ENCODE peak calls at places on chromosomes 1 and 21, in six cellular contexts. G is mammary epithelial cell, O is psoas muscle, H is fibroblast of lung, L is brain microvascular endothelial cell, W is body of pancreas. C is an unnamed sample.

GRCh38 chr1:12161662-12162458 is 4.9 kb upstream of the TNFRSF1B start:
- DNase-seq in O (peak), W (peak), L (peak), G (peak), H (peak), C (peak)

GRCh38 chr1:86322241-86322640 is 73.9 kb downstream of the ODF2L start:
- DNase-seq in W (no peak), G (no peak), O (no peak), L (no peak), H (no peak), C (no peak)

GRCh38 chr1:38686306-38687255 is 173.0 kb downstream of the RRAGC start:
- DNase-seq in L (no peak), O (no peak), G (no peak), H (no peak), W (no peak), C (no peak)

GRCh38 chr1:68319907-68320306 is 87.6 kb upstream of the WLS start:
- DNase-seq in H (no peak), L (no peak), W (no peak), G (no peak), O (no peak), C (no peak)

GRCh38 chr1:29362116-29362515 is 125.8 kb downstream of the PTPRU start:
- DNase-seq in G (no peak), H (no peak), W (no peak), L (no peak), O (no peak), C (no peak)

GRCh38 chr1:46133946-46134345 is 1.5 kb upstream of the PIK3R3 start:
- DNase-seq in L (no peak), O (no peak), H (no peak), G (no peak), W (no peak), C (no peak)

GRCh38 chr1:201636065-201636464 is 97.1 kb downstream of the NAV1 start:
- DNase-seq in G (no peak), W (no peak), H (no peak), L (no peak), O (no peak), C (no peak)

GRCh38 chr1:2271841-2272655 is 43.9 kb downstream of the SKI start:
- DNase-seq in G (no peak), H (no peak), L (no peak), W (no peak), O (peak), C (no peak)

GRCh38 chr1:78340006-78340405 is 150.8 kb upstream of the PTGFR start:
- DNase-seq in G (peak), H (peak), O (no peak), L (peak), W (no peak), C (peak)

GRCh38 chr1:169321539-169321938 is 46.1 kb downstream of the NME7 start:
- DNase-seq in H (peak), L (no peak), O (no peak), W (no peak), G (peak), C (peak)

GRCh38 chr1:21651214-21652042 is 17.7 kb downstream of the RAP1GAP start:
- DNase-seq in L (no peak), H (no peak), W (no peak), O (no peak), G (peak), C (peak)

GRCh38 chr1:198253668-198254067 is 96.9 kb downstream of the NEK7 start:
- DNase-seq in W (no peak), G (peak), H (peak), L (peak), O (no peak), C (peak)

GRCh38 chr1:50488876-50489275 is 65.6 kb upstream of the DMRTA2 start:
- DNase-seq in L (no peak), W (no peak), H (no peak), O (no peak), G (no peak), C (no peak)

GRCh38 chr1:37149296-37149695 is 115.0 kb upstream of the GRIK3 start:
- DNase-seq in O (no peak), W (no peak), H (no peak), L (no peak), G (no peak), C (no peak)

GRCh38 chr1:184866991-184867788 is 107.1 kb downstream of the NIBAN1 start:
- DNase-seq in G (peak), W (peak), H (peak), L (peak), O (no peak), C (peak)

GRCh38 chr1:113233441-113233840 is 156.9 kb upstream of the MAGI3 start:
- DNase-seq in H (no peak), O (no peak), L (no peak), G (no peak), W (no peak), C (no peak)

GRCh38 chr1:94953107-94953506 is 26.2 kb upstream of the CNN3 start:
- DNase-seq in G (no peak), O (no peak), H (no peak), L (no peak), W (no peak), C (no peak)

GRCh38 chr1:198890531-198890930 is 251.7 kb downstream of the PTPRC start:
- DNase-seq in H (peak), G (no peak), W (no peak), O (no peak), L (peak), C (peak)

GRCh38 chr1:8879348-8880067 is 1.0 kb upstream of the ENO1 start:
- DNase-seq in W (no peak), G (no peak), L (no peak), O (no peak), H (no peak), C (no peak)

GRCh38 chr1:58844176-58844575 is 60.3 kb upstream of the JUN start:
- DNase-seq in W (no peak), O (no peak), G (no peak), L (no peak), H (peak), C (no peak)

GRCh38 chr1:225735252-225736149 is 42.1 kb upstream of the SRP9 start:
- DNase-seq in O (peak), H (peak), L (peak), G (peak), W (peak), C (peak)

GRCh38 chr1:117534995-117535467 is 70.8 kb upstream of the TENT5C start:
- DNase-seq in O (no peak), G (peak), H (peak), L (peak), W (peak), C (peak)

GRCh38 chr1:202085682-202086373 is 36.9 kb upstream of the GPR37L1 start:
- DNase-seq in W (peak), G (no peak), H (peak), L (no peak), O (no peak), C (no peak)

GRCh38 chr21:42381347-42381984 is 14.4 kb downstream of the TMPRSS3 start:
- DNase-seq in H (peak), O (no peak), G (peak), W (peak), L (peak), C (peak)

GRCh38 chr1:39321979-39322378 is 117.5 kb downstream of the MACF1 start:
- DNase-seq in L (no peak), G (no peak), O (no peak), H (no peak), W (no peak), C (no peak)

GRCh38 chr1:232635279-232635678 is 5.3 kb upstream of the SIPA1L2 start:
- DNase-seq in G (no peak), L (no peak), W (no peak), O (no peak), H (no peak), C (no peak)

GRCh38 chr1:232636799-232637198 is 6.9 kb upstream of the SIPA1L2 start:
- DNase-seq in O (no peak), W (no peak), H (no peak), G (no peak), L (no peak), C (no peak)

GRCh38 chr1:232630894-232631195 is 912 bp upstream of the SIPA1L2 start:
- DNase-seq in W (no peak), G (no peak), L (no peak), H (no peak), O (no peak), C (no peak)

GRCh38 chr1:232635778-232636356 is 5.9 kb upstream of the SIPA1L2 start:
- DNase-seq in G (peak), H (peak), L (no peak), O (no peak), W (no peak), C (peak)

DNA sequence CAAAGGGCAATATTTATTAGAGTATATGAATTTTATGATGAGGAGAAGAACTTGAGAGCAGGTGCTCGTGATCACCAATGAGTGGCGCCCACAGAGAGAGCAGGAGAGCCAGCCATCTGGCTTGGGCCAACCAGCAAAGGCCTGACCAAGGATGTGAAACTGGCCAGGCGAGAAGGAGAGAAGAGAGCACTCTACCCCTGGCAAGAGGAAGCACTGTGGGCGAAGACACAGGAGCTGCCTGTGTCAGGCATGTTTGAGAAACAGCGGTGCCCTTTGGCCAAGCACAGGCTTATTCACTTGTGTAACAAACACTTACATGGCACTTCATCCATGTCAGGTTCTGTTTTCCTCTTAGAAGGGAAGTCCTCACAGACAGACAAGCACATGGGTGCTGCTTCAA is 4.2 kb upstream of the SIPA1L2 start:
- DNase-seq in O (peak), L (no peak), G (no peak), H (no peak), W (peak), C (no peak)
- TF ChIP-seq CTCF in O (no peak), L (no peak), G (no peak), H (no peak), W (no peak), C (no peak)

GRCh38 chr1:119275145-119275929 is 93.2 kb upstream of the HAO2 start:
- DNase-seq in W (peak), G (peak), L (peak), H (peak), O (no peak), C (peak)

GRCh38 chr1:119279441-119280415 is 88.9 kb upstream of the HAO2 start:
- DNase-seq in O (no peak), W (no peak), L (peak), H (peak), G (peak), C (peak)

GRCh38 chr1:119275930-119276215 is 92.7 kb upstream of the HAO2 start:
- DNase-seq in L (no peak), O (no peak), H (no peak), G (no peak), W (no peak), C (no peak)

GRCh38 chr1:119276558-119276957 is 92.0 kb upstream of the HAO2 start:
- DNase-seq in L (no peak), G (peak), H (no peak), W (no peak), O (no peak), C (peak)
- TF ChIP-seq CTCF in L (no peak), G (peak), H (no peak), W (no peak), O (no peak), C (peak)

GRCh38 chr1:231091853-231092301 is 51.8 kb upstream of the FAM89A start:
- DNase-seq in H (peak), L (peak), G (peak), W (peak), O (no peak), C (peak)

GRCh38 chr1:231094421-231094820 is 54.4 kb upstream of the FAM89A start:
- DNase-seq in H (no peak), L (no peak), O (no peak), W (no peak), G (no peak), C (no peak)

GRCh38 chr1:231092380-231092779 is 52.3 kb upstream of the FAM89A start:
- DNase-seq in O (no peak), L (no peak), G (no peak), W (no peak), H (no peak), C (no peak)

GRCh38 chr1:231091415-231091814 is 51.4 kb upstream of the FAM89A start:
- DNase-seq in H (no peak), G (no peak), W (no peak), L (no peak), O (no peak), C (no peak)

GRCh38 chr1:231093158-231093922 is 53.3 kb upstream of the FAM89A start:
- DNase-seq in O (no peak), W (no peak), H (peak), G (no peak), L (no peak), C (no peak)
- TF ChIP-seq CTCF in O (no peak), W (no peak), H (peak), G (no peak), L (peak), C (no peak)

DNA sequence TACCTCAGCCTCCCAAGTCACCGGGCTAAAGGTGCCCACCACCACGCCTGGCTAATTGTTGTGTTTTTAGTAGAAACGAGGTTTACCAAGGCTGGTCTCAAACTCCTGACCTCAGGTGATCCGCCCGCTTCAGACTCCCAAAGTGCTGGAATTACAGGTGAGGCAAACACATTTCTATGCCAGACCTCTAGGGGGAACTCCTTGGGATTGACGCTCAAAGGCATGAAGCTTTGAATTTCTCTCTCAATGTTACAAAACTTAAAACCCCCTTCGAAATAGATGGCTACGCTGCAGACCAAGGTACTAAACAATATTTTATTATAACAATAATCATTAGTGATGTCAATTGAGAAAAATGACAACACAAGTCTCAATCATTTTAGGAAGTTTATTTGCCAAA is 330.0 kb downstream of the SETD4 start:
- DNase-seq in O (no peak), G (no peak), H (no peak), W (no peak), L (no peak), C (no peak)
- TF ChIP-seq CTCF in O (no peak), G (no peak), H (no peak), W (no peak), L (no peak), C (no peak)

GRCh38 chr1:154151311-154151710 is 3.6 kb downstream of the NUP210L start:
- DNase-seq in O (no peak), H (peak), G (no peak), L (no peak), W (no peak), C (peak)

GRCh38 chr1:154148787-154149186 is 6.1 kb downstream of the NUP210L start:
- DNase-seq in G (no peak), O (no peak), H (no peak), L (no peak), W (no peak), C (no peak)

GRCh38 chr1:154142358-154142757 is 12.5 kb downstream of the NUP210L start:
- DNase-seq in H (no peak), W (no peak), L (no peak), G (no peak), O (no peak), C (no peak)

GRCh38 chr1:154141240-154141639 is 13.6 kb downstream of the NUP210L start:
- DNase-seq in O (no peak), W (no peak), H (no peak), G (no peak), L (no peak), C (no peak)

DNA sequence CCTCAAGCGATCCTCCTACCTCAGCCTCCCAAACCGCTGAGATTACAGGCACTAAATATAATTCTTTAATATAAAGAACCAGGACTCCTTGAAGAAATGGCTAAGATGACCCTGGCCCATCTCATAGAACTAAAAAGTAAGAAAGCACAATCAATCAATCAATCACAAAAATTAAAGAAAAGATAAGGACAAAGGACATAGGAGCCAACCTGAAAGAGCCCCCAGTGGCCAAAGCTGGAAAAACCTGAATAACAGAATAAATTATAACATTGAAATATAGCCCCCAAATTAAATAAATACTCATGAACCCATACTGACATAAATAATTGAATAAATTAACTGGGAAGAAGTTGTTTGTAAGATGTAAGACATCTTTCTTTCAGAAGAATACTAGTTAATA is 8.9 kb downstream of the NUP210L start:
- DNase-seq in L (no peak), H (no peak), O (no peak), W (no peak), G (no peak), C (peak)
- TF ChIP-seq CTCF in L (peak), H (peak), O (peak), W (peak), G (peak), C (no peak)

GRCh38 chr1:34396042-34396441 is 219.3 kb downstream of the C1orf94 start:
- DNase-seq in H (no peak), G (no peak), W (no peak), O (no peak), L (no peak), C (no peak)

GRCh38 chr1:34400690-34401089 is 224.0 kb downstream of the C1orf94 start:
- DNase-seq in H (no peak), O (no peak), W (no peak), G (no peak), L (no peak), C (no peak)

GRCh38 chr1:34398205-34398915 is 221.7 kb downstream of the C1orf94 start:
- DNase-seq in L (no peak), O (no peak), H (no peak), W (no peak), G (no peak), C (no peak)

GRCh38 chr1:34403156-34403555 is 226.4 kb downstream of the C1orf94 start:
- DNase-seq in H (no peak), L (no peak), W (no peak), G (no peak), O (no peak), C (no peak)

DNA sequence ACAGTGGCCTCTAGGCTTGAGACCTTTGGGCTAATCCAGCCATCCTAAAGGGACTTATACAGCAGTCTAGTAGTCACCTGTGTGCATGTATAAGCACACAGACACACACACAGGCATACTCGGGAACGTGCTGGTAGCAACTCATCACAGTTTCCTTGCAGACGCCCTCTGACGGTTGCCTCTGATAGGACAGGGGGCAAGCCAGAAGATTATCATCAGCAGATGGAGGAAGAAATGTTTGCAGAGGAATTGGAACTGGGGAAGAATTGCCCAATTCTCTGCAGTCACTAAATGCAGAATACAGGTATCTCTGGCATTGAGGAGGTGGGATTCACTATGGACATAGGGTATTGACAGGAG is 222.2 kb downstream of the C1orf94 start:
- DNase-seq in H (no peak), L (no peak), G (no peak), W (no peak), O (no peak), C (no peak)
- TF ChIP-seq CTCF in H (no peak), L (no peak), G (no peak), W (no peak), O (no peak), C (no peak)

DNA sequence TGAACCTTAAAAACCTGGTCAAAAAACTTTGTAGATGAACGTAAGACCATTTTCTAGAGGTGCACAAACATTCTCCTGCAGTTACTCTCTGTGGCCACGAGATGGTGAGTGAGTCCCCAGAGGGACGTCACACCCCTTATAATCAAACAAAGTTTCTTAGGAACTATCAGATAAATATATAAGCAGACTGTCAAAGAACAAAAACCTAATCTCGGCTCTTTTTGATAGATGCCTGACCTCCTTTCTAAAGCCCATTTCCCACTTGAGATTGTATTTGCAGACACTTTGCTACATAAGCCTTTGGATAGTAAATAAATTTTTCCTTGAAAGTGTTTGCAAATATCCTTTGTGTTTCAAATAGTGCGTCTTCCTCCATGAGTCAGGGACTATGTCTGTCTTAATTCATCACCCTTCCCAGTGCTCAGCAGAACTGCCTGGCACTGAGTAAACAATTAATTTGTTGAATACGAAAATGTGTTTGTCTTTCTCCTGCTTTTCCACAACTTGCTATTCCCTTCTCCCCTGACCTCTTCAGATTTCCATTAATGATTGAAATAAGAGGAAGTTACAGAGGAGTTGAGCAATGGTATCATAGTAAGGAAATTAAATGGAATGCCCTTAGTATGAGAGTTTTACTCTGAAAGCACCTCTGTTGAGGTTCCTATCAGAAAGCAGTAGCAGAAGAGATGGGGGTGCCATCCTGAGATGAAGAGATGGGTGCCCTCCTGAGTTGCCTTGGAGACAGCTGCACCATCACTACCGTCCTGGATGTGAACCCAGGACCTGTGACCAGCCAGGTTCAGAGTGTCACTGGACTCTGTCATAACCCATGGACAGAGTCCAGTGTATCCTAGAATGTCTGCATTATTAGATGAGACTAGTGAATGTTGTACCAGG is 57.8 kb upstream of the RAVER2 start:
- DNase-seq in W (peak), G (peak), L (peak), H (peak), O (no peak), C (peak)
- TF ChIP-seq CTCF in W (peak), G (peak), L (peak), H (peak), O (peak), C (peak)

GRCh38 chr1:24385160-24385939 is 28.2 kb downstream of the STPG1 start:
- DNase-seq in L (peak), H (no peak), G (peak), O (no peak), W (no peak), C (peak)
- TF ChIP-seq CTCF in L (peak), H (peak), G (peak), O (no peak), W (peak), C (peak)